ENCODE peak calls at places on chromosome 2, in four cellular contexts. L is endothelial cell of umbilical vein, K is IMR-90, A is K562. Z is an unnamed sample. For H3K9me1 and H3K4me1, the result is how much of the 10 kb centered on the place peaks cover.

GRCh38 chr2:109124982-109125594 is 3.9 kb upstream of the SH3RF3 start:
- DNase-seq in L (no peak), K (no peak), A (no peak), Z (no peak)

GRCh38 chr2:149617476-149617875 is 29.9 kb upstream of the MMADHC start:
- DNase-seq in L (no peak), K (peak), A (no peak), Z (no peak)

GRCh38 chr2:44639399-44639798 is 277.7 kb downstream of the CAMKMT start:
- DNase-seq in L (no peak), K (no peak), A (no peak), Z (no peak)

GRCh38 chr2:68292108-68292710 is 27.5 kb downstream of the CNRIP1 start:
- DNase-seq in L (peak), K (peak), A (peak), Z (no peak)

GRCh38 chr2:58137221-58137620 is 90.6 kb downstream of the VRK2 start:
- DNase-seq in L (peak), K (peak), A (no peak), Z (no peak)

GRCh38 chr2:2333076-2333475 is 2.0 kb upstream of the MYT1L start:
- DNase-seq in L (no peak), K (no peak), A (no peak), Z (no peak)

GRCh38 chr2:61057562-61057961 is 8.1 kb upstream of the SANBR start:
- DNase-seq in L (no peak), K (no peak), A (no peak), Z (no peak)

GRCh38 chr2:41647468-41648042 is 400.3 kb upstream of the PKDCC start:
- DNase-seq in L (no peak), K (no peak), A (no peak), Z (no peak)

GRCh38 chr2:229268626-229269025 is 2.5 kb downstream of the PID1 start:
- DNase-seq in L (no peak), K (peak), A (no peak), Z (no peak)

GRCh38 chr2:6083131-6083530 is 390.9 kb downstream of the SOX11 start:
- DNase-seq in L (no peak), K (no peak), A (no peak), Z (no peak)

DNA sequence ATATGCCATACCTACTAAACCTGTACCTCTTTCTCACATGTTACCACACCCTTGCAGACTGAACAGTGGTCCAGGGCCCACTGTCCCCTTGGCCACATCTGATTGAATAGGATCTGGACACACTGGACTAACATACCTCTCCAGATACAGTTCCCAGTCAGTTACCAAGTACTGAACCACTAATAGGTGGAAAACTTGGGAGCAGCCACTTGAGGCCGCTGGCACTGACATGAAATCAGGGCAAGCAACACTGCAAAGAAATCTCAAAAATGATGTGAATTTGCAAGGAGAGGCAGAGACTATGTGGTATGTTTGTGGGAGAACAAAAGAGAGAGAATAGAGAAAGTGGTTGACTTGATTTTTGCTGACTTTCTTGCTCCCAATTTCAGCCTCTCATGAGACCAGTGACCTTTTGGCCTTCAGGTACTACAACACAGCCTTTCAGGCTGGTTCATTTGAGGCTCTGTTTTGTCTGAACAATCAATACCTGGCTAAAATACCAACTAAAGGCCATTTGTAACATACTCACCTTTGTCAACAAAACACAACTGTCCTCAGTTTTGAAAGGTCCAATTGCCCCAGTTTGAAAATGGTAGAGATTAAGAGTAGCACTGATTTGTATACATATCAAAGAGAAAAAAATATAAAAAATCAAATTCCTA is 7.8 kb downstream of the GRB14 start:
- DNase-seq in L (no peak), K (no peak), A (no peak), Z (no peak)
- H3K9me1 ChIP-seq in L (under half), K (under half), A (under half), Z (under half)

GRCh38 chr2:8481463-8482009 is 200.3 kb upstream of the ID2 start:
- DNase-seq in L (no peak), K (no peak), A (no peak), Z (no peak)
- H3K4me1 ChIP-seq in L (under half), K (under half), A (under half), Z (under half)

GRCh38 chr2:15731889-15732271 is 140.2 kb downstream of the DDX1 start:
- DNase-seq in L (no peak), K (no peak), A (no peak), Z (no peak)

GRCh38 chr2:15735738-15736326 is 144.2 kb downstream of the DDX1 start:
- DNase-seq in L (no peak), K (no peak), A (no peak), Z (no peak)

GRCh38 chr2:15734871-15735737 is 143.4 kb downstream of the DDX1 start:
- DNase-seq in L (no peak), K (no peak), A (no peak), Z (no peak)

GRCh38 chr2:15732341-15733077 is 140.8 kb downstream of the DDX1 start:
- DNase-seq in L (no peak), K (no peak), A (no peak), Z (no peak)

GRCh38 chr2:15733867-15734765 is 142.4 kb downstream of the DDX1 start:
- DNase-seq in L (peak), K (peak), A (no peak), Z (no peak)
- H3K4me2 ChIP-seq in L (peak), K (peak), A (no peak), Z (no peak)

GRCh38 chr2:20346565-20347127 is 4.0 kb downstream of the PUM2 start:
- DNase-seq in L (no peak), K (peak), A (no peak), Z (no peak)

GRCh38 chr2:20350753-20351554 is at the start of gene PUM2:
- DNase-seq in L (peak), K (peak), A (peak), Z (peak)

GRCh38 chr2:20349457-20350034 is 1.1 kb downstream of the PUM2 start:
- DNase-seq in L (peak), K (peak), A (no peak), Z (no peak)

GRCh38 chr2:20350105-20350712 is 435 bp downstream of the PUM2 start:
- DNase-seq in L (peak), K (no peak), A (peak), Z (no peak)

DNA sequence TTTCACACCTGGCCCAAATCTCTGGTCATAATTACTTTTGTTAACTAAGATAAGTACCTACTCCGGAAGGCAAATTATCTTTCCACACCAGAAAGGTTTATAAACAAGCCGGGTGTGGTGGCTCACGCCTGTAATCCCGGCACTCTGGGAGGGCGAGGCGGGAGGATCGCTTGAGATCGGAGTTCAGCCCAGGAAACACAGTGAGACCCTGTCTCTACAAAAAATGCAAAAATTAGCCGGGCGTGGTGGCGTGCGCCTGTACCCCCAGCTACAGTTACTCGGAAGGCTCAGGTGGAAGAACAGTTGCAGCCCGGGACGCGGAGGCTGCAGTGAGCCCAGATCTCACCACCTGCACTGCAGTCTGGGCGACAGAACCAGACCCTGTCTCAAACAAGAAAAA is 2.1 kb downstream of the PUM2 start:
- DNase-seq in L (no peak), K (no peak), A (no peak), Z (no peak)
- H3K9me1 ChIP-seq in L (under half), K (under half), A (under half), Z (under half)

GRCh38 chr2:202044777-202045176 is 11.1 kb downstream of the FZD7 start:
- DNase-seq in L (no peak), K (no peak), A (no peak), Z (no peak)

GRCh38 chr2:202043473-202043872 is 9.8 kb downstream of the FZD7 start:
- DNase-seq in L (no peak), K (peak), A (no peak), Z (no peak)

GRCh38 chr2:202049840-202050239 is 16.2 kb downstream of the FZD7 start:
- DNase-seq in L (no peak), K (no peak), A (peak), Z (no peak)

GRCh38 chr2:202049092-202049728 is 15.6 kb downstream of the FZD7 start:
- DNase-seq in L (no peak), K (no peak), A (no peak), Z (no peak)

DNA sequence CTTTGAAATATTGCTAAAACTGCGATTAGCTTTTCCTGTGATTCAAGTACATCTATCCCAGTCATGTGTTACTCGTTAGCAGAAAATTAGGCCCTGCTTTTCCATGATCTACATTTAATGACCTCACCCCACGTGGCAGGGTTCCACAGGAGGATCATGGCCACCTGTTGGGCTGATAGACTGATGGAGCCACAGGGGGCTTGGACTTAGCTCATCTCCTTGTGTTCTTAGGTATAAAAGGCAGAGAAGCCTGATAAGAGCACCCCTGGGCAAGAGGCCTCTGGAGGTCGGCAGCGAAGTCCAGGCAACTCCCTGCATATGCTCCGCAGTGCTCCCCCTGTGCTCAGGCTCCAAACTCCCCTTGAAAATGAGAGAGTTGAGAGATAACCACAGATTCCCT is 12.9 kb downstream of the FZD7 start:
- DNase-seq in L (no peak), K (no peak), A (no peak), Z (no peak)
- H3K4me1 ChIP-seq in L (under half), K (under half), A (under half), Z (under half)

GRCh38 chr2:215507836-215508235 is 72.0 kb upstream of the FN1 start:
- DNase-seq in L (no peak), K (no peak), A (no peak), Z (no peak)

GRCh38 chr2:215504547-215504946 is 68.7 kb upstream of the FN1 start:
- DNase-seq in L (peak), K (no peak), A (no peak), Z (no peak)

GRCh38 chr2:215505044-215505786 is 69.3 kb upstream of the FN1 start:
- DNase-seq in L (peak), K (peak), A (peak), Z (no peak)

GRCh38 chr2:215507126-215507525 is 71.3 kb upstream of the FN1 start:
- DNase-seq in L (no peak), K (no peak), A (no peak), Z (no peak)

DNA sequence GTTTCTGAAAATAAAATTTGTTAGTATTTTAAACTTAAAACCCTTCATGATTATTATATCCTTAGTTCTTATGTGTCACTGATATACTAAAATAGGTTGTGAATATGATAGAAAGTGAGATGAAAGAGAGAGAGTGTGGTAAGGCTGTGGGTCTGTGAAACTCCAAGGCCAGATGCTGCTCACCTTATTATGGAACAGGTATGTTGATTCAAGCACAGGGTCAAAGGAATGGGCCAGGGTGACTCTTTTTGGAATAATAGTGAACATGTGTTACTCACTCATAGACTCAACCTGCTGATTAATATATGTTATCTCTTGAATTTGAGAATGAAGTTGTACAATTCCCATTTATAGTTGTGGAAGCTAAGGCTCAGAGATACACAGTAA is 70.7 kb upstream of the FN1 start:
- DNase-seq in L (no peak), K (no peak), A (no peak), Z (no peak)
- H3K4me2 ChIP-seq in L (no peak), K (no peak), A (no peak), Z (no peak)

DNA sequence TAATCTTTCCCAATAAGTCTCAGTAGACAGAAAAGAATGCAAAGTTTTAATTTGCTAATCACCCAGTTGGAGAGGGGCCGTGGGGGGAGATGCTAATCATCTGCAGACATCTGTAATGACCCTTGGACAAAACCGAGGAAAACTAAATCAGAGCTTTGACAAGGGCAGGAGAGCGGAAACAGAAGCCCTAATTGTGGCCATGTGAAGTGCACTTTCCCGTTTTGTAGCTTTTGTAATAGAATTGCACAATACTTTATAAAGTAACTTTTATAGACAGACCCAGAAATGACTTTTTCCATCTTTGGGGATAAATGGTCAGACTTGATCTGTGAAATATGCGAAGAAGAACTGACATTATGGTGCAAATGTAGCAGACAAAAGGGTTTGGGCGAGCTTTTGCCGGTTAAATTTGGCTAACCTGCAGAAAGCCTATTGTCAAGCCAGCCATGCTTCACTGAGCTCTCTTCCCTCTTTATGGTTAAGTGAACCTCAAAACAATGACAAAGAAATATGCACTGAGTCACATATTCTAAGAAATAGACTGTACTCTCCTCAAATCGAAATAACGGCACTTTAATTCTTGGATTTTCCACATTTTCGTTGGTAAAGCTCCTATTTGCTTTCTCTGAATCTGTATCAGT is 980.1 kb upstream of the POU3F3 start:
- DNase-seq in L (no peak), K (no peak), A (no peak), Z (no peak)
- H3K9me1 ChIP-seq in L (under half), K (under half), A (under half), Z (under half)